ENCODE peak calls at places on chromosomes 4 and X, in nine cellular contexts. One of them, this sample, is unnamed.

GRCh38 chr4:52651993-52652672 is 7.0 kb downstream of the USP46 start:
- DNase-seq in RPMI7951: no peak
- DNase-seq in frontal cortex: no peak
- DNase-seq in EH: no peak
- DNase-seq in cardiac muscle cell: no peak
- DNase-seq in colonic mucosa: no peak
- DNase-seq in AG04450: no peak
- DNase-seq in fibroblast of pulmonary artery: no peak
- DNase-seq in fibroblast of mammary gland: no peak
- DNase-seq in this sample: no peak

GRCh38 chrX:23786268-23786815 is 3.4 kb downstream of the SAT1 start:
- DNase-seq in fibroblast of mammary gland: peak; percentile 49
- DNase-seq in EH: no peak
- DNase-seq in cardiac muscle cell: peak; percentile 39
- DNase-seq in fibroblast of pulmonary artery: peak; percentile 60
- DNase-seq in frontal cortex: no peak
- DNase-seq in colonic mucosa: no peak
- DNase-seq in AG04450: no peak
- DNase-seq in RPMI7951: no peak
- DNase-seq in this sample: no peak

GRCh38 chr4:119672938-119673337 is 44.3 kb upstream of the PDE5A start:
- DNase-seq in fibroblast of mammary gland: no peak
- DNase-seq in colonic mucosa: no peak
- DNase-seq in cardiac muscle cell: no peak
- DNase-seq in EH: no peak
- DNase-seq in AG04450: no peak
- DNase-seq in fibroblast of pulmonary artery: no peak
- DNase-seq in frontal cortex: no peak
- DNase-seq in RPMI7951: no peak
- DNase-seq in this sample: no peak

GRCh38 chr4:41189076-41189475 is 25.3 kb downstream of the APBB2 start:
- DNase-seq in fibroblast of mammary gland: no peak
- DNase-seq in cardiac muscle cell: no peak
- DNase-seq in EH: no peak
- DNase-seq in AG04450: no peak
- DNase-seq in colonic mucosa: no peak
- DNase-seq in fibroblast of pulmonary artery: no peak
- DNase-seq in frontal cortex: no peak
- DNase-seq in RPMI7951: no peak
- DNase-seq in this sample: no peak

GRCh38 chrX:74656079-74656745 is 41.8 kb upstream of the RLIM start:
- DNase-seq in AG04450: no peak
- DNase-seq in EH: peak; percentile 57
- DNase-seq in cardiac muscle cell: no peak
- DNase-seq in fibroblast of mammary gland: no peak
- DNase-seq in colonic mucosa: no peak
- DNase-seq in fibroblast of pulmonary artery: peak; percentile 0
- DNase-seq in RPMI7951: peak; percentile 41
- DNase-seq in frontal cortex: no peak
- DNase-seq in this sample: no peak

GRCh38 chr4:152936446-152937279 is 540 bp downstream of the FHDC1 start:
- DNase-seq in colonic mucosa: peak; percentile 47
- DNase-seq in EH: peak; percentile 41
- DNase-seq in cardiac muscle cell: no peak
- DNase-seq in AG04450: no peak
- DNase-seq in RPMI7951: no peak
- DNase-seq in fibroblast of pulmonary artery: no peak
- DNase-seq in fibroblast of mammary gland: peak; percentile 21
- DNase-seq in frontal cortex: peak; percentile 53
- DNase-seq in this sample: peak; percentile 57

GRCh38 chr4:86934147-86934771 is 552 bp upstream of the AFF1 start:
- DNase-seq in colonic mucosa: peak; percentile 40
- DNase-seq in EH: no peak
- DNase-seq in frontal cortex: no peak
- DNase-seq in fibroblast of pulmonary artery: no peak
- DNase-seq in AG04450: no peak
- DNase-seq in fibroblast of mammary gland: no peak
- DNase-seq in RPMI7951: no peak
- DNase-seq in cardiac muscle cell: no peak
- DNase-seq in this sample: no peak

GRCh38 chr4:6032249-6033244 is 14.3 kb upstream of the C4orf50 start:
- DNase-seq in EH: no peak
- DNase-seq in RPMI7951: peak; percentile 2
- DNase-seq in fibroblast of mammary gland: no peak
- DNase-seq in cardiac muscle cell: no peak
- DNase-seq in colonic mucosa: no peak
- DNase-seq in frontal cortex: peak; percentile 41
- DNase-seq in AG04450: no peak
- DNase-seq in fibroblast of pulmonary artery: no peak
- DNase-seq in this sample: no peak

GRCh38 chr4:77833158-77833724 is 14.1 kb upstream of the CNOT6L start:
- DNase-seq in fibroblast of pulmonary artery: no peak
- DNase-seq in cardiac muscle cell: no peak
- DNase-seq in frontal cortex: no peak
- DNase-seq in EH: no peak
- DNase-seq in colonic mucosa: no peak
- DNase-seq in RPMI7951: no peak
- DNase-seq in AG04450: no peak
- DNase-seq in fibroblast of mammary gland: no peak
- DNase-seq in this sample: no peak

GRCh38 chr4:79445371-79445781 is 37.3 kb upstream of the GK2 start:
- DNase-seq in colonic mucosa: no peak
- DNase-seq in RPMI7951: no peak
- DNase-seq in fibroblast of mammary gland: no peak
- DNase-seq in fibroblast of pulmonary artery: no peak
- DNase-seq in frontal cortex: no peak
- DNase-seq in AG04450: no peak
- DNase-seq in EH: no peak
- DNase-seq in cardiac muscle cell: no peak
- DNase-seq in this sample: no peak

GRCh38 chrX:119481218-119481875 is 13.1 kb downstream of the SLC25A5 start:
- DNase-seq in fibroblast of pulmonary artery: peak; percentile 36
- DNase-seq in AG04450: no peak
- DNase-seq in fibroblast of mammary gland: no peak
- DNase-seq in RPMI7951: no peak
- DNase-seq in frontal cortex: no peak
- DNase-seq in EH: no peak
- DNase-seq in colonic mucosa: no peak
- DNase-seq in cardiac muscle cell: peak; percentile 44
- DNase-seq in this sample: no peak

GRCh38 chr4:104420766-104421165 is 73.9 kb downstream of the CXXC4 start:
- DNase-seq in cardiac muscle cell: no peak
- DNase-seq in fibroblast of mammary gland: no peak
- DNase-seq in colonic mucosa: no peak
- DNase-seq in AG04450: no peak
- DNase-seq in RPMI7951: no peak
- DNase-seq in EH: no peak
- DNase-seq in fibroblast of pulmonary artery: no peak
- DNase-seq in frontal cortex: no peak
- DNase-seq in this sample: no peak

GRCh38 chrX:76148753-76149152 is 24.1 kb upstream of the PBDC1 start:
- DNase-seq in colonic mucosa: peak; percentile 47
- DNase-seq in RPMI7951: peak; percentile 65
- DNase-seq in EH: peak; percentile 42
- DNase-seq in AG04450: no peak
- DNase-seq in cardiac muscle cell: peak; percentile 39
- DNase-seq in frontal cortex: no peak
- DNase-seq in fibroblast of pulmonary artery: peak; percentile 32
- DNase-seq in fibroblast of mammary gland: peak; percentile 43
- DNase-seq in this sample: peak; percentile 64

GRCh38 chr4:103204114-103204513 is 6.0 kb upstream of the CENPE start:
- DNase-seq in fibroblast of mammary gland: peak; percentile 30
- DNase-seq in RPMI7951: peak; percentile 9
- DNase-seq in cardiac muscle cell: peak; percentile 25
- DNase-seq in AG04450: no peak
- DNase-seq in frontal cortex: peak; percentile 31
- DNase-seq in EH: peak; percentile 3
- DNase-seq in fibroblast of pulmonary artery: peak; percentile 45
- DNase-seq in colonic mucosa: no peak
- DNase-seq in this sample: no peak

GRCh38 chr4:123182289-123182688 is 214.3 kb upstream of the SPRY1 start:
- DNase-seq in colonic mucosa: no peak
- DNase-seq in frontal cortex: no peak
- DNase-seq in EH: no peak
- DNase-seq in fibroblast of mammary gland: no peak
- DNase-seq in RPMI7951: no peak
- DNase-seq in AG04450: no peak
- DNase-seq in fibroblast of pulmonary artery: no peak
- DNase-seq in cardiac muscle cell: no peak
- DNase-seq in this sample: no peak

GRCh38 chr4:8596891-8597290 is 4.3 kb downstream of the CPZ start:
- DNase-seq in colonic mucosa: no peak
- DNase-seq in fibroblast of pulmonary artery: no peak
- DNase-seq in cardiac muscle cell: no peak
- DNase-seq in RPMI7951: no peak
- DNase-seq in fibroblast of mammary gland: no peak
- DNase-seq in EH: no peak
- DNase-seq in frontal cortex: no peak
- DNase-seq in AG04450: no peak
- DNase-seq in this sample: no peak

GRCh38 chr4:56817840-56818491 is 3.5 kb downstream of the SPINK2 start:
- DNase-seq in fibroblast of pulmonary artery: no peak
- DNase-seq in AG04450: no peak
- DNase-seq in cardiac muscle cell: no peak
- DNase-seq in fibroblast of mammary gland: no peak
- DNase-seq in colonic mucosa: no peak
- DNase-seq in frontal cortex: no peak
- DNase-seq in EH: no peak
- DNase-seq in RPMI7951: no peak
- DNase-seq in this sample: no peak

GRCh38 chr4:113438596-113438995 is 322.9 kb downstream of the CAMK2D start:
- DNase-seq in frontal cortex: no peak
- DNase-seq in fibroblast of mammary gland: no peak
- DNase-seq in cardiac muscle cell: no peak
- DNase-seq in fibroblast of pulmonary artery: no peak
- DNase-seq in EH: no peak
- DNase-seq in colonic mucosa: no peak
- DNase-seq in AG04450: no peak
- DNase-seq in RPMI7951: no peak
- DNase-seq in this sample: no peak

GRCh38 chrX:35351795-35352483 is 409.3 kb downstream of the FAM47B start:
- DNase-seq in fibroblast of pulmonary artery: no peak
- DNase-seq in cardiac muscle cell: no peak
- DNase-seq in RPMI7951: no peak
- DNase-seq in EH: no peak
- DNase-seq in frontal cortex: no peak
- DNase-seq in AG04450: no peak
- DNase-seq in fibroblast of mammary gland: no peak
- DNase-seq in colonic mucosa: no peak
- DNase-seq in this sample: no peak

GRCh38 chrX:110795645-110796510 is at the start of gene CHRDL1:
- DNase-seq in fibroblast of pulmonary artery: no peak
- DNase-seq in fibroblast of mammary gland: peak; percentile 14
- DNase-seq in EH: no peak
- DNase-seq in cardiac muscle cell: no peak
- DNase-seq in frontal cortex: no peak
- DNase-seq in colonic mucosa: peak; percentile 36
- DNase-seq in AG04450: no peak
- DNase-seq in RPMI7951: peak; percentile 59
- DNase-seq in this sample: peak; percentile 54

GRCh38 chr4:36386691-36387090 is 105.3 kb downstream of the DTHD1 start:
- DNase-seq in colonic mucosa: no peak
- DNase-seq in cardiac muscle cell: no peak
- DNase-seq in frontal cortex: no peak
- DNase-seq in EH: no peak
- DNase-seq in RPMI7951: no peak
- DNase-seq in AG04450: no peak
- DNase-seq in fibroblast of pulmonary artery: no peak
- DNase-seq in fibroblast of mammary gland: no peak
- DNase-seq in this sample: no peak

GRCh38 chr4:39469429-39470077 is 10.7 kb downstream of the LIAS start:
- DNase-seq in EH: peak; percentile 88
- DNase-seq in fibroblast of pulmonary artery: peak; percentile 91
- DNase-seq in AG04450: peak; percentile 55
- DNase-seq in cardiac muscle cell: peak; percentile 90
- DNase-seq in colonic mucosa: peak; percentile 46
- DNase-seq in frontal cortex: peak; percentile 40
- DNase-seq in fibroblast of mammary gland: peak; percentile 86
- DNase-seq in RPMI7951: peak; percentile 85
- DNase-seq in this sample: no peak

GRCh38 chr4:8000721-8001491 is 61.2 kb upstream of the AFAP1 start:
- DNase-seq in fibroblast of pulmonary artery: no peak
- DNase-seq in cardiac muscle cell: no peak
- DNase-seq in RPMI7951: no peak
- DNase-seq in AG04450: no peak
- DNase-seq in colonic mucosa: no peak
- DNase-seq in fibroblast of mammary gland: no peak
- DNase-seq in frontal cortex: no peak
- DNase-seq in EH: no peak
- DNase-seq in this sample: no peak

GRCh38 chr4:138891610-138892009 is 124.0 kb upstream of the NOCT start:
- DNase-seq in colonic mucosa: no peak
- DNase-seq in cardiac muscle cell: no peak
- DNase-seq in AG04450: no peak
- DNase-seq in fibroblast of pulmonary artery: no peak
- DNase-seq in frontal cortex: no peak
- DNase-seq in EH: peak; percentile 24
- DNase-seq in RPMI7951: no peak
- DNase-seq in fibroblast of mammary gland: no peak
- DNase-seq in this sample: no peak

GRCh38 chr4:129672941-129673340 is 577.0 kb downstream of the C4orf33 start:
- DNase-seq in colonic mucosa: no peak
- DNase-seq in AG04450: no peak
- DNase-seq in RPMI7951: no peak
- DNase-seq in fibroblast of mammary gland: no peak
- DNase-seq in frontal cortex: no peak
- DNase-seq in EH: no peak
- DNase-seq in cardiac muscle cell: no peak
- DNase-seq in fibroblast of pulmonary artery: no peak
- DNase-seq in this sample: no peak